ENCODE peak calls at places on chromosome X, in six cellular contexts. M is WERI-Rb-1, A is fibroblast of pulmonary artery, Q is left lung, K is astrocyte of the spinal cord, W is GM23338. Y is an unnamed sample.

GRCh38 chrX:134948333-134949241 is 42.2 kb upstream of the SMIM10 start:
- DNase-seq in K (peak), A (peak), M (no peak), W (no peak), Q (no peak), Y (peak)

GRCh38 chrX:74349387-74349786 is 45.4 kb downstream of the ZCCHC13 start:
- DNase-seq in M (no peak), W (no peak), A (peak), K (peak), Q (no peak), Y (peak)

GRCh38 chrX:28303486-28303885 is 283.8 kb upstream of the IL1RAPL1 start:
- DNase-seq in Q (no peak), W (no peak), M (no peak), K (no peak), A (no peak), Y (no peak)

GRCh38 chrX:153333821-153334653 is at the start of gene ZNF275:
- DNase-seq in K (peak), W (peak), A (peak), M (peak), Q (peak), Y (peak)

GRCh38 chrX:69068295-69069085 is 96.8 kb downstream of the PJA1 start:
- DNase-seq in A (no peak), W (no peak), K (no peak), M (no peak), Q (no peak), Y (no peak)

GRCh38 chrX:110836982-110837381 is 41.4 kb upstream of the CHRDL1 start:
- DNase-seq in M (peak), A (no peak), W (peak), Q (no peak), K (no peak), Y (no peak)

GRCh38 chrX:3244955-3245354 is 101.5 kb downstream of the MXRA5 start:
- DNase-seq in W (no peak), M (no peak), Q (no peak), A (peak), K (no peak), Y (peak)

GRCh38 chrX:63765692-63766091 is 19.3 kb downstream of the ARHGEF9 start:
- DNase-seq in K (no peak), Q (no peak), M (no peak), A (no peak), W (no peak), Y (no peak)

GRCh38 chrX:69238153-69238959 is 73.1 kb upstream of the PJA1 start:
- DNase-seq in M (no peak), A (no peak), W (no peak), Q (no peak), K (no peak), Y (peak)

GRCh38 chrX:154096140-154097002 is 1.1 kb downstream of the MECP2 start:
- DNase-seq in Q (no peak), W (no peak), A (no peak), K (peak), M (peak), Y (peak)

GRCh38 chrX:138648570-138648969 is 62.9 kb downstream of the FGF13 start:
- DNase-seq in A (no peak), Q (no peak), M (no peak), W (no peak), K (no peak), Y (no peak)

GRCh38 chrX:6614516-6614915 is 79.6 kb upstream of the VCX3A start:
- DNase-seq in K (no peak), Q (no peak), W (no peak), M (no peak), A (no peak), Y (no peak)

GRCh38 chrX:149272690-149273463 is 232.2 kb downstream of the IDS start:
- DNase-seq in M (no peak), A (no peak), Q (no peak), W (no peak), K (peak), Y (no peak)

GRCh38 chrX:18674417-18674787 is 2.5 kb upstream of the RS1 start:
- DNase-seq in W (peak), A (no peak), K (no peak), M (no peak), Q (no peak), Y (no peak)

GRCh38 chrX:150148749-150149672 is 210.7 kb upstream of the EOLA2 start:
- DNase-seq in A (peak), M (no peak), Q (no peak), W (no peak), K (peak), Y (no peak)

GRCh38 chrX:15447985-15448639 is 45.0 kb downstream of the PIR start:
- DNase-seq in Q (no peak), M (no peak), W (no peak), K (peak), A (peak), Y (peak)

GRCh38 chrX:84737471-84737871 is 235.2 kb upstream of the HDX start:
- DNase-seq in W (peak), K (no peak), Q (no peak), A (no peak), M (no peak), Y (peak)
- H3K4me3 ChIP-seq in W (no peak), K (no peak), Q (no peak), A (no peak), M (no peak), Y (no peak)

GRCh38 chrX:47145408-47146120 is 543 bp downstream of the RBM10 start:
- DNase-seq in K (no peak), A (no peak), Q (no peak), M (no peak), W (no peak), Y (no peak)

GRCh38 chrX:47143894-47144625 is 442 bp downstream of the NDUFB11 start:
- DNase-seq in M (peak), W (peak), K (peak), A (peak), Q (no peak), Y (peak)

GRCh38 chrX:47146936-47147859 is 2.2 kb downstream of the RBM10 start:
- DNase-seq in K (no peak), W (no peak), A (no peak), M (no peak), Q (no peak), Y (no peak)

GRCh38 chrX:47144626-47145407 is at the start of the genes NDUFB11 and RBM10:
- DNase-seq in W (peak), M (peak), Q (peak), K (peak), A (peak), Y (peak)

DNA sequence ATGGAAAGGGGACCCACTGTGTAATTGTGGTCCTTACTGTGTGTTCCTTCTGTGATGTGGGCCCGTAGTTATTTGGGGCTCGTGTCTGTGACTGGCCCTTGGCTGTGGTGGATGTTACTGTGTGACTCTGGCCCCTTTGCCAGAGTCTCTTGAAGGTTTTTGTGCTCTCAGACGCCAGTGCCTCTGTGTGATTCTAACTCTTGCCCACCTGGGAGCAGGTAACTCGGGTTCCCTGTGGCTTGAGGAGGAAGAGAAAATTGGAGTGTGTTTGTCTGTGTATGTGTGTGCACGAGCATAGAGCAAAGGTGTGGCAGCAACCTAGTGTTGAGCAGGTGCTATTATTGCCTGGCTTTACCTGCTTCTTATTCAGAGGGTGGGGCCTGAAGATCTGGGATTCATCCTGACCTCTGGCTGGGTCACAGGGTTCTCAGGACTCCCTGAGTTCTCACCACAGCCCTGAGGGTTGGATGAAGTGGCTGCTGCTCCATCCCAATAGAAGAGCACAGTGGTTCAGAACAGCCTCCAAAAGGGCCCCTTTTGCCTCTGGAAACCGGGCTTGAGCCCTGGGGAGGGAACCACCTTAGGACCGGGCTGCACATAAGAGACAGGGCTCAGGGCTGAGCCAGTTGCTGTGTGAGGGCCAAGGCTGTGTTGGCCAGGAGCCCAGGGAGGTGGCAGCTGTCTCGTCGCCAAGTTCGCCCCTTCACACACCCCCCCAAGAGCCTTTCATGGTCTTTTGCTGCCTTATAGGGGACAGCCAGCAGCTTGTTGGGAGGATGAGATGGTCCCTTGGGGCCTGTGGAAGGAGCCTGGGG is 1.3 kb downstream of the RBM10 start:
- DNase-seq in W (no peak), M (no peak), A (no peak), Q (no peak), K (no peak), Y (no peak)
- H3K4me3 ChIP-seq in W (peak), M (peak), A (peak), Q (peak), K (peak), Y (peak)

DNA sequence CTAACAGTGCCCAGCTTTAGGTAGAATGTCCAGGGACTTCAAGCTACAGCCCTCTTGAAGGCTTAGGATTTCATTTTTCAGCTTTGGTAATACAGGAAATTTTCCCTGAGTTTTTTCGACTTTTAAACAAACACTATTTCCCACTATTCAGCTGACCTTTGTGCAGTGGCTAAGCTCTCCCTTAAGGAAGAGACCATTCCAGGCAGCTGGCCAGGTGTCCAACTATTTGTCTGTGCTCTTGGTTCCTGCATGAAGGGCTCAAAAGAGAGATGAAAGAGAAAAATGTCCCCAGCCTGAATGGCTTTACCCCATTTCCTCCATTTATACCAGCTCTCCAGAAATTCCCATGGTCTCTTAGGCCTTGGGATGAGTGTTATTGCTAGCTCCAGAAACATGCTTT is 111.9 kb upstream of the KLF8 start:
- DNase-seq in Q (no peak), W (no peak), M (no peak), A (no peak), K (no peak), Y (no peak)
- H3K4me3 ChIP-seq in Q (no peak), W (no peak), M (no peak), A (no peak), K (no peak), Y (no peak)

GRCh38 chrX:36950495-36951253 is 57.5 kb upstream of the FAM47C start:
- DNase-seq in K (no peak), A (no peak), Q (no peak), W (peak), M (no peak), Y (no peak)
- H3K4me3 ChIP-seq in K (no peak), A (no peak), Q (no peak), W (peak), M (no peak), Y (no peak)

GRCh38 chrX:41723821-41724220 is at the start of gene GPR82:
- DNase-seq in W (no peak), K (no peak), Q (no peak), A (no peak), M (no peak), Y (no peak)
- H3K4me3 ChIP-seq in W (no peak), K (no peak), Q (no peak), A (no peak), M (no peak), Y (no peak)

GRCh38 chrX:103215768-103216085 is 819 bp downstream of the BEX4 start:
- DNase-seq in M (no peak), W (no peak), A (no peak), K (peak), Q (no peak), Y (no peak)
- H3K4me3 ChIP-seq in M (peak), W (peak), A (peak), K (peak), Q (peak), Y (peak)

GRCh38 chrX:133307094-133307493 is 88.9 kb upstream of the TFDP3 start:
- DNase-seq in K (no peak), W (peak), A (no peak), Q (no peak), M (no peak), Y (no peak)

GRCh38 chrX:133305348-133305747 is 87.2 kb upstream of the TFDP3 start:
- DNase-seq in M (no peak), K (no peak), W (no peak), A (no peak), Q (no peak), Y (no peak)

GRCh38 chrX:133302775-133303445 is 84.8 kb upstream of the TFDP3 start:
- DNase-seq in K (no peak), Q (no peak), W (no peak), A (no peak), M (no peak), Y (no peak)

GRCh38 chrX:133307637-133308485 is 89.7 kb upstream of the TFDP3 start:
- DNase-seq in W (peak), M (no peak), A (no peak), Q (no peak), K (no peak), Y (no peak)
- H3K4me3 ChIP-seq in W (peak), M (no peak), A (no peak), Q (no peak), K (no peak), Y (no peak)

DNA sequence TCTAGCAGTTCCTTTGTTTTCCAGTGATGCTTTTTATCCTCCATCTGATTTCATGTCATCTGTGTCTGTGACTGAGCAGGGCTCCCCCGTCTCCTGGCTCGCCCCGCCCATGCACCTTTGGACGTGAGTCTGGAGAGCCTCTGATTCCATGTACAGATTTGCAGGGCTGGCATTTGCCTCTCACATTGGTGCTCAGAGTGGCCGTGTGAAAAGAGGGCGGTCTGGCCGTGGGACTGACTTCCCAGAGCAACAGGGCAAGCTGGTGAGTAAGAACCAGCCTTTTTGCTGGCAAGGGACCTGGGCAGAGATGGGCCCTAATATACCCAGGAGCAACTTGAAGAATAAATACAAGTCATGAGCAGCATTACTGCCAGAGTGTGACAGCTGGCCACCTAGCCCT is 279.7 kb downstream of the BCOR start:
- DNase-seq in K (no peak), W (no peak), A (no peak), Q (no peak), M (no peak), Y (no peak)
- H3K4me3 ChIP-seq in K (no peak), W (no peak), A (no peak), Q (no peak), M (no peak), Y (no peak)

DNA sequence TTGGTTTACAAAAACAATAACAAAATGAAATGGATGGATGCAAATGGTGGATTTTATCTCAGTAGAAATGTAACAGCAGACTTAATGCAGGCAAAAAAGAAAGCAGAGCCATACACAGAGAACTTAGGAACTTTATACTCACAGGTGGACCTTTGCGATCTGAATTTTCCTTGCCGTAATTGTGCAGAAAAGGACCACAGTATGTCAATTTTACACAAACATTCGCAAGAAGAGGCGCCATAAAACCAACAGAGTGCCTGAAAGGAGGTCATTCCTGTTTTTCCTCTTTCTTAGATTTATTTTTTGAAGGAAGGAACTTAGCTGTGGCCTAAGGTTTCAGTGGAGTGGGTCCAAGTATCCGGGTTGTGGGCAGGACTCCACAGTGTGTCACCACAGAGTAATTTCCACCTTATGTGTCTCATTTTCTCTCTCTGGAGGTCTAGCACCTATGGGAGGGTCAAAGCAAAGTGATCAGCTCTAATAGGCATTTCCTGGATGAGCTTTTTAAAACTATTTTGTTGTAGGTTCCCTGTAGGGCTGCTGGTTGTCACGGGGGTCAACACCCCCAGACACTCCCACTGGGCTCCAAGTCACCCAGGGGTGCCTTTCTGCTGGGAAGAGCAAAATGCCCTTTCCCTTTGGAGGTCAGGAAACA is 24.7 kb upstream of the PBDC1 start:
- DNase-seq in K (peak), M (no peak), Q (no peak), A (peak), W (no peak), Y (peak)
- H3K4me3 ChIP-seq in K (peak), M (no peak), Q (no peak), A (no peak), W (peak), Y (peak)

DNA sequence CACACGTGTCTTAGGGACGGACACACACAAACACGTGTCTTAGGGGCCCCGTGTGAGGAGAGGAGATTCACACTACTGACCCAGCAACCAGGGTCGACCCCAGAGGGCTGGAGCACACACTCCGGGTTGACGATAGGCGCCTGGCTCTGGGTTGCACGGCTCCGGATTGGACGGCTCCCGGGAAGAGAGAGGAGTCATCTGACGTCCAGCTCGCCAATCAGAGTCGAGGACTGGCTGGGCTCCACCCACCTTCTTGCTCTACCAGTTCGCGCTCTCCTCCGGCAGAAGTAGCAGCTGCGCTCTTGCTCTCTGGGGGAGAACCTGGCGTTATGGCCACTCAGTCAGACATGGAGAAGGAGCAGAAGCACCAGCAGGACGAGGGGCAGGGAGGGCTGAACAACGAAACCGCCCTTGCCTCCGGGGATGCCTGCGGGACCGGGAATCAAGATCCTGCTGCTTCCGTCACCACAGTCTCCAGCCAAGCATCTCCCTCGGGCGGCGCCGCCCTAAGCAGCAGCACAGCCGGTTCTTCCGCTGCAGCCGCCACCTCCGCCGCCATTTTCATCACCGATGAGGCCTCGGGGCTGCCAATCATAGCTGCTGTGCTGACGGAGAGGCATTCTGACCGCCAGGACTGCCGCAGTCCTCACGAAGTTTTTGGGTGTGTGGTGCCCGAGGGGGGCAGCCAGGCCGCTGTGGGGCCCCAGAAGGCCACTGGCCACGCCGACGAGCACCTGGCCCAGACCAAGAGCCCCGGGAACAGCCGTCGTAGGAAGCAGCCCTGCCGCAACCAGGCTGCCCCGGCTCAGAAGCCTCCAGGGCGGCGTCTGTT is 74.3 kb downstream of the NUDT10 start:
- DNase-seq in A (no peak), M (no peak), K (no peak), W (no peak), Q (no peak), Y (no peak)
- H3K4me3 ChIP-seq in A (no peak), M (no peak), K (no peak), W (no peak), Q (no peak), Y (no peak)